ENCODE peak calls at places on chromosomes 1 and 21, in eight cellular contexts. Y, J, V, L, R, S, W and E are unnamed samples.

GRCh38 chr1:94608852-94609570 is 67.5 kb upstream of the F3 start:
- DNase-seq in Y (no peak), J (peak; percentile 74), V (no peak), L (no peak), R (no peak), S (no peak), W (no peak), E (no peak)

GRCh38 chr1:226149806-226150205 is 36.7 kb downstream of the ACBD3 start:
- DNase-seq in Y (no peak), J (no peak), V (no peak), L (peak; percentile 58), R (peak; percentile 39), S (no peak), W (no peak), E (peak; percentile 44)

GRCh38 chr21:34946385-34947121 is 102.5 kb downstream of the RUNX1 start:
- DNase-seq in Y (no peak), J (no peak), V (no peak), L (peak; percentile 18), R (no peak), S (no peak), W (no peak), E (no peak)

GRCh38 chr21:14862794-14863720 is 201.7 kb downstream of the NRIP1 start:
- DNase-seq in Y (no peak), J (no peak), V (peak; percentile 49), L (peak; percentile 18), R (no peak), S (no peak), W (no peak), E (peak; percentile 52)

GRCh38 chr1:223486366-223486765 is 93.2 kb downstream of the CCDC185 start:
- DNase-seq in Y (no peak), J (no peak), V (peak; percentile 20), L (no peak), R (no peak), S (no peak), W (no peak), E (no peak)

GRCh38 chr1:208855403-208855802 is 611.2 kb upstream of the PLXNA2 start:
- DNase-seq in Y (no peak), J (no peak), V (no peak), L (no peak), R (no peak), S (no peak), W (no peak), E (no peak)

GRCh38 chr1:15449567-15449966 is 7.0 kb upstream of the CELA2A start:
- DNase-seq in Y (no peak), J (no peak), V (no peak), L (no peak), R (no peak), S (peak; percentile 50), W (no peak), E (no peak)

GRCh38 chr21:25491267-25491666 is 116.0 kb downstream of the MRPL39 start:
- DNase-seq in Y (no peak), J (no peak), V (no peak), L (no peak), R (no peak), S (no peak), W (no peak), E (no peak)

GRCh38 chr1:23475134-23475628 is 8.8 kb downstream of the ASAP3 start:
- DNase-seq in Y (peak; percentile 93), J (peak; percentile 95), V (peak; percentile 92), L (no peak), R (peak; percentile 58), S (peak; percentile 89), W (no peak), E (peak; percentile 93)

GRCh38 chr1:117147856-117148588 is 26.5 kb upstream of the TRIM45 start:
- DNase-seq in Y (peak; percentile 70), J (peak; percentile 57), V (peak; percentile 95), L (no peak), R (peak; percentile 96), S (no peak), W (no peak), E (peak; percentile 48)

GRCh38 chr21:44742418-44743153 is 31.2 kb upstream of the TSPEAR start:
- DNase-seq in Y (peak; percentile 17), J (no peak), V (peak; percentile 54), L (no peak), R (no peak), S (peak; percentile 65), W (no peak), E (peak; percentile 28)

GRCh38 chr1:232423591-232423990 is 206.3 kb downstream of the SIPA1L2 start:
- DNase-seq in Y (peak; percentile 26), J (no peak), V (peak; percentile 54), L (no peak), R (no peak), S (no peak), W (no peak), E (peak; percentile 10)

GRCh38 chr1:247857069-247857985 is at the start of gene TRIM58:
- DNase-seq in Y (peak; percentile 39), J (peak; percentile 3), V (peak; percentile 96), L (peak; percentile 43), R (no peak), S (no peak), W (no peak), E (no peak)

GRCh38 chr1:205329719-205330118 is 8.2 kb upstream of the NUAK2 start:
- DNase-seq in Y (no peak), J (no peak), V (no peak), L (no peak), R (peak; percentile 19), S (no peak), W (no peak), E (no peak)

GRCh38 chr1:186420923-186421322 is 40.0 kb downstream of the PDC start:
- DNase-seq in Y (no peak), J (no peak), V (no peak), L (no peak), R (no peak), S (no peak), W (no peak), E (peak; percentile 9)

GRCh38 chr1:206958154-206958553 is 11.9 kb upstream of the PIGR start:
- DNase-seq in Y (no peak), J (no peak), V (no peak), L (no peak), R (no peak), S (no peak), W (no peak), E (no peak)

GRCh38 chr1:219472596-219472995 is 140.3 kb downstream of the ZC3H11B start:
- DNase-seq in Y (no peak), J (no peak), V (no peak), L (no peak), R (no peak), S (no peak), W (no peak), E (no peak)

GRCh38 chr1:160836561-160836960 is 26.1 kb downstream of the CD244 start:
- DNase-seq in Y (no peak), J (no peak), V (no peak), L (no peak), R (no peak), S (no peak), W (no peak), E (no peak)

GRCh38 chr1:193580419-193580818 is 394.0 kb upstream of the B3GALT2 start:
- DNase-seq in Y (no peak), J (no peak), V (no peak), L (no peak), R (no peak), S (no peak), W (no peak), E (no peak)

GRCh38 chr1:41853907-41854306 is 64.8 kb downstream of the HIVEP3 start:
- DNase-seq in Y (no peak), J (no peak), V (no peak), L (no peak), R (no peak), S (no peak), W (no peak), E (no peak)

DNA sequence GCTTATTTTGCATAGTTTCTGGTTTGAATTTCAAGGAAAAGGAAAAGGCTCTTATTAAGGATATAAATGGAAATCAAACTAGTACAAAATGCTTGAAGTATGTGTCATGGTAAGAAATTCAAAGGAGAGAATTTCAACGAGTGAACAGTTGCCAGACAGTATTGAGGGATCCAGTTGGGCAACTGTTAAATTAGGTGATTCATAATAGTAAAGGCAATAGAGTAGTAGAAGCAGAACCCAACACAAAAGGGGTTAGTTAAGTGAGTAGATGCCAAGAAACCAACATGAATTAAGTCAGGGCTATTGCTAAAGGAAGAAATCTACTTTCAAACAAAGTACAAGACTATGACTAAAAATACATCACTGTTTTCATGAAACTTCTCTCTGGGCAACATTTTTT is 1.0 kb downstream of the GBP5 start:
- DNase-seq in Y (peak; percentile 73), J (peak; percentile 74), V (peak; percentile 52), L (no peak), R (no peak), S (peak; percentile 34), W (no peak), E (peak; percentile 92)
- H3K4me2 ChIP-seq in Y (no peak overlapping the region), J (no peak overlapping the region), V (no peak overlapping the region), L (no peak overlapping the region), R (no peak overlapping the region), S (no peak overlapping the region), W (no peak overlapping the region), E (peak overlapping the region; percentile 60)

DNA sequence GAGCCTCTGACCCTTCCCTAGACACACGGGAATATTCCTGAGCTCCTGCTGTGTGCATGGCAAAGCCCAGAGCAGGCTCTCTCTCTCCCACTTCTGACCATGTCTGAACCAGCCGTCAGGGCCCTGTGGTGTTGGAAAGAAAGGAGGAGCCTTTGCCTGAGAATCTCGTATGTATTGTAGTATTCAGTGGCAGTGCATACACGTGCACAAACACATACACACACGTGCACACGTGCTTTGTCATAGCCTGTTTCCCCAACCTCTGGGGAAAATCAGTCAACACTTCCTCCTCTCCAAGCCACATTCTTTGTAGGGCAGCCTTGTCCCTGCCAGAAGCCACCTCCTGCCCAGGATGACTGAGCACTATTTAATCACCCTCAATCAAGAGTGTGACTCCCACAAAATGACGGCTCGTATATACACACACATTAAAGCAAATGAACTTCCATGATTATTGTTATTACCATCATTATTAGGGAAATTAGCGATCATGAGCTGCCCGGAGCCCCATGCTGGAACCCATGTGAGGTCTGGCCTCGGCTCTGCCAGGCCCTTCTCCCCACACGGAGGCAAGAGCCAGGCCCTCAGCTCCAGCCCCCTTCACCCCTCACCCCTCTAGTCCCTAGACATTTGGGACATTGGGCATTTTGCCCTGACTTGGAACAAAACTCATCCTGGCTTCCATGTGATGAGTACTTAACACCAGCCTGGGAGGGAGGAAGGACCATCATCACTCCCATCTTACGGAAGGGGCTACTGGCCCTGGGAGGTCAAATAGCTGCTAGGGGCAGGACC is 331.9 kb downstream of the NPHP4 start:
- DNase-seq in Y (no peak), J (no peak), V (no peak), L (no peak), R (peak; percentile 39), S (no peak), W (no peak), E (no peak)
- H3K4me2 ChIP-seq in Y (no peak overlapping the region), J (no peak overlapping the region), V (no peak overlapping the region), L (no peak overlapping the region), R (no peak overlapping the region), S (no peak overlapping the region), W (no peak overlapping the region), E (no peak overlapping the region)

DNA sequence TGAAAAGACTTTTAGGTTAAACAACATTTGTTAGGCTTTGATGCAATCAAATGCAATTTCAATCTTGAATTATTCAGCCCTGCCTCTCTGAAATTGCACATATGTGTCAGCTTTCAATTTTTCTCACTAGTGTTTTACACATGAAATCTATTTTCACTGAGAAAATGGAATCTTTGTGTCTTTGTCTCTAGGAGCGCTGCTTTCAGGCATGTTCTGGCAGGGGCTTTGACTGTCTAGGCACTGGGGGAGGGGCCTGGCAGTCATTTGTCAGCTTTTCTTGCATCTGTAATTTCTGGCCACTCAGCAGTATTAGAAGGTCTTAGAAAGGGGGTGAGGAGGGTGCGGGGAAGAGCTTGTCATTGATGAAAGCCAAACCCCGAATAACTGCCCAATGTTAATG is 264.4 kb downstream of the PTPRC start:
- DNase-seq in Y (peak; percentile 44), J (no peak), V (no peak), L (peak; percentile 54), R (no peak), S (peak; percentile 22), W (peak; percentile 37), E (no peak)
- H3K4me2 ChIP-seq in Y (peak overlapping the region; percentile 90), J (peak overlapping the region; percentile 27), V (no peak overlapping the region), L (no peak overlapping the region), R (no peak overlapping the region), S (peak overlapping the region; percentile 21), W (no peak overlapping the region), E (peak overlapping the region; percentile 4)

GRCh38 chr1:77540501-77541161 is 141.8 kb downstream of the ZZZ3 start:
- DNase-seq in Y (peak; percentile 47), J (peak; percentile 80), V (peak; percentile 86), L (no peak), R (peak; percentile 89), S (peak; percentile 37), W (no peak), E (peak; percentile 90)
- H3K4me2 ChIP-seq in Y (no peak overlapping the region), J (peak overlapping the region; percentile 33), V (peak overlapping the region; percentile 79), L (no peak overlapping the region), R (peak overlapping the region; percentile 63), S (peak overlapping the region; percentile 72), W (no peak overlapping the region), E (peak overlapping the region; percentile 43)